ENCODE peak calls at places on chromosomes 16 and 17, in nine cellular contexts. K is tibial artery; E is cardiac fibroblast; Y is astrocyte of the cerebellum; R is AG09319; I is mucosa of descending colon; O is endothelial cell; A is activated CD8-positive, alpha-beta T cell treated with anti-CD3 and anti-CD28 coated beads for 36 hours; T is CD4-positive, alpha-beta T cell. Q is an unnamed sample.

GRCh38 chr17:35315283-35315682 is 58.1 kb downstream of the SLFN11 start:
- DNase-seq in A (no peak), E (peak), O (no peak), R (peak), K (no peak), Y (peak), I (no peak), T (no peak), Q (no peak)

GRCh38 chr17:71224824-71225575 is 895.8 kb upstream of the SOX9 start:
- DNase-seq in R (no peak), T (no peak), O (no peak), K (no peak), E (peak), A (no peak), I (peak), Y (peak), Q (no peak)

GRCh38 chr17:51741447-51741846 is 417.1 kb downstream of the CA10 start:
- DNase-seq in T (no peak), E (no peak), O (no peak), R (no peak), I (no peak), K (no peak), A (no peak), Y (no peak), Q (no peak)

GRCh38 chr17:38883592-38884526 is 14.0 kb downstream of the LASP1 start:
- DNase-seq in R (no peak), T (no peak), K (no peak), I (no peak), A (no peak), Y (peak), O (no peak), E (peak), Q (no peak)

GRCh38 chr17:20046629-20047028 is 37.5 kb downstream of the SPECC1 start:
- DNase-seq in Y (no peak), E (no peak), I (no peak), A (no peak), R (no peak), O (no peak), K (no peak), T (no peak), Q (no peak)

GRCh38 chr17:42135664-42136653 is 13.4 kb downstream of the HSPB9 start:
- DNase-seq in A (no peak), T (no peak), I (peak), Y (no peak), R (no peak), E (peak), K (peak), O (no peak), Q (no peak)

GRCh38 chr17:46154151-46154816 is 38.9 kb downstream of the KANSL1 start:
- DNase-seq in A (peak), I (no peak), O (no peak), R (no peak), E (no peak), T (no peak), Y (no peak), K (no peak), Q (no peak)

GRCh38 chr17:47304191-47304590 is 19.6 kb upstream of the EFCAB13 start:
- DNase-seq in E (no peak), Y (no peak), I (no peak), R (no peak), O (no peak), A (no peak), T (no peak), K (no peak), Q (no peak)

GRCh38 chr17:57441270-57441600 is 184.9 kb downstream of the MSI2 start:
- DNase-seq in K (no peak), O (no peak), T (no peak), I (no peak), Y (no peak), E (no peak), A (no peak), R (no peak), Q (no peak)

GRCh38 chr17:57438031-57438731 is 181.9 kb downstream of the MSI2 start:
- DNase-seq in O (no peak), R (no peak), E (no peak), I (no peak), A (no peak), T (no peak), Y (no peak), K (no peak), Q (no peak)

GRCh38 chr17:57442914-57443571 is 186.7 kb downstream of the MSI2 start:
- DNase-seq in A (peak), O (no peak), R (no peak), K (no peak), T (peak), I (peak), E (peak), Y (no peak), Q (no peak)

GRCh38 chr17:57442401-57442823 is 186.1 kb downstream of the MSI2 start:
- DNase-seq in I (no peak), Y (no peak), K (no peak), O (no peak), E (peak), T (no peak), R (no peak), A (no peak), Q (no peak)

GRCh38 chr17:57440522-57441269 is 184.4 kb downstream of the MSI2 start:
- DNase-seq in Y (peak), T (peak), R (no peak), I (peak), E (peak), K (peak), A (peak), O (peak), Q (peak)
- TF ChIP-seq CTCF in Y (peak), T (peak), R (no peak), I (no peak), E (peak), K (peak), A (peak), O (no peak), Q (peak)

DNA sequence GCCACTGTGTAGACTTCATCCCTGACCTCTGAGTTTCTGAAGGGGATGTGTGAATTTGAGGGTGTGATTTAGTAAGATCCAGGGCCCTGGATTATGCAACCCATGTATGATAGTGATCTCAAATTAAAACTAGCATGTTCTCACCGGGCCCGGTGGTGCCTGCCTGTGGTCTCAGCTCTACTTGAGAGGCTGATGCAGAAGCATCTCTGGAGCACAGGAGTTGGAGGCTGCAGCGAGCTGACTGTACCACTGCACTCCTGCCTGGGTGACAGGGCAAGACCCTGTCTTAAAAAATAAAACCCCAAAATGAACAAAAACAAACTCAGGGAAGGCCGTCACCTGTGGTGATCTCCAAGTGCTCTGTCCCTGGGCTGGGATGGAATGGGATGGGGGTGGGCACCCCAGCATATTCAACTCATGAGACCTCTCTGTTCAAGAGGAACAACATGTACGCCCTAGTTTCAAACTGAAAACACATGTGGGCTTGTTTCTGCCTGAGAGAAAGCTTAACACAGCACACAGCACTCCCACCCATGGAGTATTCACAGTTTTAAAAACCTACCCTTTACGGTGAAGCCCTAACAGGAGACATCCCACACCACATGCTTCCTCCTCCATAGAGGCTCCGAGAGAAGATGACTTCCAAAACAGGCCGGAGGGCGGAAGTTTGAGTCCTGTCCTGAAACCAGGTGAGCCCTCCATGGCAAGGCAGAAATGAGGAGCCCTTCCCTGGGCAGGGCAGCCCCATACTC is 30.1 kb downstream of the GNPTG start:
- DNase-seq in E (no peak), K (no peak), I (no peak), A (no peak), Y (no peak), R (no peak), T (no peak), O (no peak), Q (no peak)
- TF ChIP-seq CTCF in E (no peak), K (no peak), I (no peak), A (no peak), Y (no peak), R (no peak), T (no peak), O (no peak), Q (no peak)

DNA sequence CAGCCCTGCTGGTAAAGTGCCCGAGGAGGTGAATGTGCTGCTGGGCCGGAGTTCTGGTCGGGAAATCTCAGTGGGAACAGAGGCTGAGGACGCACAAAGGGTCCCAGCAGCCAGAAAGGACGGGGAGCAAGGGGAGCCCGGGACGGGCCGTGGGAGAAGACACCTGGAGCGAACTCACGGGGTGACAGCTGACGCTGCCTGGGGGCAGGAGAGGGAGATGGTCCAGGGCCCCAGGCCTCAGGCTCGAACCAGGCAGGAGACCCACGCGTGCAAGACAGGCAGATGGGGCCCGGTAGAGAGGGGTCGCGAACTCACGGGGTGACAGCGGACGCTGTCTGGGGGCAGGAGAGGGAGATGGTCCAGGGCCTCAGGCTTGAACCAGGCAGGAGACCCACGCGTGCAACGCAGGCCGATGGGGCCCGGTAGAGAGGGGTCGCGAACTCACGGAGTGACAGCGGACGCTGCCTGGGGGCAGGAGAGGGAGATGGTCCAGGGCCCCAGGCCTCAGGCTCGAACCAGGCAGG is 72.9 kb downstream of the METRNL start:
- DNase-seq in O (no peak), T (no peak), A (no peak), E (no peak), K (no peak), I (no peak), Y (no peak), R (no peak), Q (no peak)
- TF ChIP-seq CTCF in O (no peak), T (no peak), A (no peak), E (no peak), K (no peak), I (no peak), Y (no peak), R (no peak), Q (no peak)

GRCh38 chr17:31289790-31290189 is 7.2 kb downstream of the OMG start:
- DNase-seq in Y (no peak), K (no peak), T (no peak), E (no peak), I (no peak), O (no peak), R (no peak), A (no peak), Q (no peak)

GRCh38 chr17:31291820-31292219 is 5.2 kb downstream of the OMG start:
- DNase-seq in A (no peak), E (no peak), K (no peak), O (no peak), T (no peak), R (no peak), Y (no peak), I (no peak), Q (no peak)

GRCh38 chr17:31281061-31281460 is 16.0 kb downstream of the OMG start:
- DNase-seq in I (no peak), O (no peak), Y (no peak), R (no peak), E (peak), A (no peak), T (no peak), K (no peak), Q (no peak)

GRCh38 chr17:31283841-31284240 is 13.2 kb downstream of the OMG start:
- DNase-seq in A (no peak), Y (no peak), K (no peak), R (no peak), O (no peak), E (no peak), I (no peak), T (no peak), Q (no peak)

GRCh38 chr17:31286587-31286986 is 10.5 kb downstream of the OMG start:
- DNase-seq in E (no peak), R (no peak), A (no peak), I (no peak), Y (no peak), T (no peak), K (no peak), O (no peak), Q (no peak)
- TF ChIP-seq CTCF in E (no peak), R (no peak), A (no peak), I (no peak), Y (no peak), T (no peak), K (no peak), O (no peak), Q (no peak)

GRCh38 chr17:27559506-27559931 is 71.5 kb upstream of the LGALS9 start:
- DNase-seq in K (peak), O (no peak), E (peak), T (no peak), I (peak), Y (no peak), A (no peak), R (no peak), Q (no peak)
- TF ChIP-seq CTCF in K (no peak), O (no peak), E (peak), T (no peak), I (no peak), Y (no peak), A (no peak), R (peak), Q (no peak)

DNA sequence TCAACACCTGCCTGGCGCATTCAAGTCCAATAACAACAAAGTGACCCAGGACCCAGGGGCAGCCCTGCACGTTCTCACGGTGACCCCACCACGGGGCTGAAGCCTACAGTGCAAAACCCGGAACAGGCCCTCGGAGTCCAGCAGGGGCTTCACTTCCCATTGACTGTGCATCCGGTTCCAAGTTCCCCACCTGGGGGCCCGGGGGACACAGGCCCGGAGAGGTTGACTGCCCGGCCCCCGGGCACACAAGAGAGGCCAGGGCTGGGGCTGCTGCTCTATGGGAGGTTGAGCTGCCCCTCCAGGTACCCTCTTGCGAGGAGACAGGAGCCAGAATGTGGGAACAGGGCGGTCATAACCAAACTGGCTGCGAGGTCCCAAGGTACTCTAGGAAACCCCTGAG is 31.3 kb downstream of the ENGASE start:
- DNase-seq in Y (no peak), K (no peak), A (no peak), T (no peak), E (no peak), I (no peak), R (no peak), O (no peak), Q (no peak)
- TF ChIP-seq CTCF in Y (no peak), K (no peak), A (no peak), T (no peak), E (no peak), I (no peak), R (no peak), O (no peak), Q (no peak)